ENCODE peak calls at places on chromosomes 11 and 22, in six cellular contexts. V is PC-3, Z is MM.1S, B is Karpas-422, X is SK-N-SH, E is HCT116. U is an unnamed sample. For H3K9me2, the result is how much of the 10 kb centered on the place peaks cover.

GRCh38 chr22:48574776-48575566 is 1252.7 kb downstream of the BRD1 start:
- DNase-seq in Z (peak), E (no peak), B (no peak), X (peak), V (no peak), U (peak)

GRCh38 chr11:86753376-86753775 is 47.0 kb upstream of the PRSS23 start:
- DNase-seq in V (no peak), B (no peak), E (no peak), X (no peak), Z (no peak), U (no peak)

GRCh38 chr11:96095884-96096301 is 172.0 kb upstream of the MTMR2 start:
- DNase-seq in B (no peak), Z (no peak), V (peak), X (no peak), E (no peak), U (no peak)

GRCh38 chr11:102410382-102410784 is 42.2 kb downstream of the TMEM123 start:
- DNase-seq in B (no peak), E (no peak), V (no peak), X (peak), Z (no peak), U (peak)

GRCh38 chr11:110026823-110027626 is 66.2 kb upstream of the ZC3H12C start:
- DNase-seq in E (no peak), Z (no peak), X (no peak), V (no peak), B (peak), U (no peak)

GRCh38 chr22:35348026-35348590 is 32.8 kb upstream of the HMOX1 start:
- DNase-seq in B (no peak), E (no peak), X (no peak), V (no peak), Z (no peak), U (no peak)

GRCh38 chr11:2325123-2325522 is 23.3 kb downstream of the TSPAN32 start:
- DNase-seq in E (no peak), V (no peak), X (no peak), Z (no peak), B (no peak), U (no peak)

GRCh38 chr11:69300124-69301032 is 6.4 kb downstream of the MYEOV start:
- DNase-seq in Z (no peak), E (no peak), X (no peak), V (peak), B (peak), U (peak)

GRCh38 chr11:121071456-121072236 is 29.4 kb upstream of the TECTA start:
- DNase-seq in X (no peak), Z (no peak), E (no peak), V (no peak), B (no peak), U (no peak)

GRCh38 chr11:121351089-121351488 is 58.5 kb downstream of the SC5D start:
- DNase-seq in X (no peak), V (no peak), B (no peak), Z (no peak), E (no peak), U (no peak)

GRCh38 chr22:47089796-47090460 is 327.5 kb downstream of the TBC1D22A start:
- DNase-seq in Z (no peak), X (no peak), E (no peak), V (no peak), B (no peak), U (no peak)

GRCh38 chr11:119828819-119829218 is 99.8 kb upstream of the NECTIN1 start:
- DNase-seq in B (peak), E (no peak), X (no peak), V (no peak), Z (no peak), U (no peak)

GRCh38 chr22:17754233-17754925 is 19.9 kb downstream of the BID start:
- DNase-seq in Z (no peak), X (no peak), E (no peak), V (peak), B (no peak), U (no peak)

GRCh38 chr22:43739851-43740250 is 72.3 kb downstream of the EFCAB6 start:
- DNase-seq in E (no peak), Z (no peak), X (no peak), V (no peak), B (no peak), U (no peak)

GRCh38 chr22:26168934-26169311 is 339 bp upstream of the SEZ6L start:
- DNase-seq in X (no peak), E (no peak), V (no peak), B (no peak), Z (no peak), U (peak)

GRCh38 chr11:79940165-79940564 is 499.3 kb upstream of the TENM4 start:
- DNase-seq in Z (no peak), V (peak), X (no peak), B (no peak), E (no peak), U (no peak)

GRCh38 chr11:2779981-2780849 is 80.4 kb upstream of the KCNQ1OT1 start:
- DNase-seq in X (peak), E (no peak), V (no peak), B (no peak), Z (no peak), U (no peak)

GRCh38 chr22:46090631-46091201 is 59.6 kb upstream of the PPARA start:
- DNase-seq in B (no peak), E (no peak), V (peak), X (no peak), Z (no peak), U (peak)

GRCh38 chr11:112478806-112479205 is 218.1 kb upstream of the PLET1 start:
- DNase-seq in B (no peak), X (peak), E (no peak), Z (no peak), V (no peak), U (no peak)

GRCh38 chr11:33942954-33943353 is 51.1 kb upstream of the LMO2 start:
- DNase-seq in Z (no peak), X (no peak), V (peak), E (peak), B (peak), U (peak)

GRCh38 chr11:59394186-59394585 is 32.0 kb downstream of the OR5A2 start:
- DNase-seq in X (no peak), Z (no peak), E (no peak), V (no peak), B (no peak), U (no peak)

DNA sequence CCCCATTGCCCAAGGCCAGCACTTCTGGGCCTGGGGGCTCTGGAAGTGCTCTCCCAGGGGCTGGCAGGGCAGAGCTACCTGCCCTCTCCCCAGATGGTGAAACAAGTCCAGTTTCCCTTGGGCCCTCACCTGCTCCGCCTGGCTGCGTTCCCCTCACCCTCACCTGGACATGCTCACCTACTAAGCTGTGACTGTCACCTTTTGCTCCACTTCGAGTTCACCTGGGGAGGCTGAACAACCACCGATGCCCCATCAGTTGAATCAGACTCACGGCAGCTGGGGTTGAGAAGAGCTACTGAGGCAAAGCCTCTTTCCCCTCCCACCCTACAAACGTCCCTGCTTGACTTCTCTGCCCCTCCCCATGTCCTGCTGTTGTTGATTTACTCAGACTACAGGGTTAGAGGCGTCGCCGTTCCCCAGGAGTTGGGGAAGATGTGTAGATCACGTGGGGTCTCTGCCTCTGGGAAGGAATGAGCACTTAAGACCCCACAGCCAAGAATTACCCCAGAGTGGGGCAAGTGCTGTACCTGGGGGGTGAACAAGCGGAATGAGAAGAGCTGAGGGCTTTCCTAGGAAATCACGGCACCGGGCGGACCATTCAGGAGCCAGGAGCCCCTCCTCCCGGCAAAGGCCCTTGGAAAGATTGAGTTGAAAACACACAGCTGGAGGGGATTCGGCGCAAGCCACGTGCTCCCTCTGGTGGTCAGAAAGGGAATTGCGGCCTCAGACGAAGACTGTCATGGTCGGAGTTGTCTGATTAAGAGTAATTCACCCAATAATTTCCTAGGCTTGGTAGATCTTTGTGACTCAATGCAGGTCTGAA is 7.1 kb downstream of the FXYD2 start:
- DNase-seq in V (peak), E (peak), Z (peak), X (peak), B (peak), U (peak)
- H3K4me3 ChIP-seq in V (no peak), E (no peak), Z (no peak), X (no peak), B (no peak), U (no peak)

GRCh38 chr22:38494939-38495338 is 11.2 kb downstream of the DDX17 start:
- DNase-seq in E (no peak), B (no peak), Z (no peak), V (no peak), X (no peak), U (no peak)
- H3K9ac ChIP-seq in E (no peak), B (no peak), Z (no peak), V (no peak), X (no peak), U (no peak)

GRCh38 chr11:132898676-132899075 is 633.6 kb downstream of the OPCML start:
- DNase-seq in X (no peak), E (no peak), V (no peak), B (no peak), Z (no peak), U (no peak)
- H3K9me2 ChIP-seq in X (under half), E (under half), V (under half), B (under half), Z (under half), U (under half)

GRCh38 chr11:65471410-65471762 is 27.5 kb upstream of the MALAT1 start:
- DNase-seq in B (peak), Z (no peak), E (no peak), V (peak), X (peak), U (peak)
- H3K4me3 ChIP-seq in B (no peak), Z (no peak), E (peak), V (peak), X (peak), U (peak)

GRCh38 chr22:39147335-39148023 is 5.0 kb downstream of the CBX7 start:
- DNase-seq in E (no peak), Z (no peak), B (no peak), V (no peak), X (no peak), U (no peak)

GRCh38 chr22:39149915-39150847 is 2.3 kb downstream of the CBX7 start:
- DNase-seq in B (no peak), Z (peak), V (no peak), E (no peak), X (no peak), U (no peak)

GRCh38 chr22:39150848-39151215 is 1.6 kb downstream of the CBX7 start:
- DNase-seq in Z (no peak), B (no peak), X (no peak), E (no peak), V (peak), U (peak)

GRCh38 chr22:39148024-39148726 is 4.3 kb downstream of the CBX7 start:
- DNase-seq in V (no peak), X (no peak), Z (no peak), E (no peak), B (no peak), U (no peak)

GRCh38 chr22:39148727-39149535 is 3.5 kb downstream of the CBX7 start:
- DNase-seq in Z (peak), B (peak), V (no peak), E (no peak), X (peak), U (no peak)
- H3K9ac ChIP-seq in Z (peak), B (no peak), V (no peak), E (no peak), X (no peak), U (no peak)

GRCh38 chr11:132894598-132894997 is 637.7 kb downstream of the OPCML start:
- DNase-seq in Z (no peak), E (no peak), V (no peak), B (no peak), X (no peak), U (no peak)

GRCh38 chr11:132901638-132902610 is 630.4 kb downstream of the OPCML start:
- DNase-seq in B (no peak), E (no peak), Z (no peak), X (no peak), V (no peak), U (peak)

GRCh38 chr11:132895340-132895739 is 637.0 kb downstream of the OPCML start:
- DNase-seq in E (no peak), B (no peak), X (no peak), Z (no peak), V (no peak), U (peak)

GRCh38 chr11:132898021-132898420 is 634.3 kb downstream of the OPCML start:
- DNase-seq in B (no peak), X (no peak), Z (no peak), E (no peak), V (no peak), U (no peak)
- H3K9me2 ChIP-seq in B (under half), X (under half), Z (under half), E (under half), V (under half), U (under half)

U was measured in GM23248.